ENCODE peak calls at places on chromosome 6, in eight cellular contexts. One of them, this sample, is unnamed.

GRCh38 chr6:107537559-107537958 is 47.6 kb downstream of the SOBP start:
- DNase-seq in kidney glomerular epithelial cell: no peak
- DNase-seq in NCI-H1436: no peak
- DNase-seq in aorta: no peak
- DNase-seq in RPMI8226: no peak
- DNase-seq in spleen: no peak
- DNase-seq in activated naive CD4-positive, alpha-beta T cell: no peak
- DNase-seq in stimulated activated naive B cell treated with anti-CD40 and anti-IgM and Interleukin-4, amounts not matched to agents 10 μg/mL and 1 μg/mL and 100 μg/mL, for 72 hours: no peak
- DNase-seq in this sample: no peak

GRCh38 chr6:25387483-25387882 is 108.3 kb downstream of the CARMIL1 start:
- DNase-seq in spleen: no peak
- DNase-seq in NCI-H1436: no peak
- DNase-seq in activated naive CD4-positive, alpha-beta T cell: no peak
- DNase-seq in aorta: no peak
- DNase-seq in stimulated activated naive B cell treated with anti-CD40 and anti-IgM and Interleukin-4, amounts not matched to agents 10 μg/mL and 1 μg/mL and 100 μg/mL, for 72 hours: no peak
- DNase-seq in RPMI8226: peak; percentile 66
- DNase-seq in kidney glomerular epithelial cell: no peak
- DNase-seq in this sample: no peak

GRCh38 chr6:57303931-57304681 is 13.3 kb upstream of the PRIM2 start:
- DNase-seq in NCI-H1436: no peak
- DNase-seq in stimulated activated naive B cell treated with anti-CD40 and anti-IgM and Interleukin-4, amounts not matched to agents 10 μg/mL and 1 μg/mL and 100 μg/mL, for 72 hours: no peak
- DNase-seq in activated naive CD4-positive, alpha-beta T cell: no peak
- DNase-seq in RPMI8226: no peak
- DNase-seq in aorta: no peak
- DNase-seq in spleen: no peak
- DNase-seq in kidney glomerular epithelial cell: no peak
- DNase-seq in this sample: peak; percentile 48

GRCh38 chr6:127481628-127482027 is 22.4 kb upstream of the KIAA0408 start:
- DNase-seq in stimulated activated naive B cell treated with anti-CD40 and anti-IgM and Interleukin-4, amounts not matched to agents 10 μg/mL and 1 μg/mL and 100 μg/mL, for 72 hours: no peak
- DNase-seq in kidney glomerular epithelial cell: peak; percentile 90
- DNase-seq in NCI-H1436: no peak
- DNase-seq in aorta: no peak
- DNase-seq in spleen: no peak
- DNase-seq in RPMI8226: no peak
- DNase-seq in activated naive CD4-positive, alpha-beta T cell: no peak
- DNase-seq in this sample: peak; percentile 62

GRCh38 chr6:6858533-6858982 is 249.2 kb upstream of the RREB1 start:
- DNase-seq in NCI-H1436: no peak
- DNase-seq in kidney glomerular epithelial cell: no peak
- DNase-seq in spleen: no peak
- DNase-seq in RPMI8226: peak; percentile 32
- DNase-seq in stimulated activated naive B cell treated with anti-CD40 and anti-IgM and Interleukin-4, amounts not matched to agents 10 μg/mL and 1 μg/mL and 100 μg/mL, for 72 hours: no peak
- DNase-seq in aorta: no peak
- DNase-seq in activated naive CD4-positive, alpha-beta T cell: no peak
- DNase-seq in this sample: no peak

GRCh38 chr6:148501178-148501590 is 158.5 kb downstream of the SASH1 start:
- DNase-seq in RPMI8226: no peak
- DNase-seq in spleen: no peak
- DNase-seq in activated naive CD4-positive, alpha-beta T cell: no peak
- DNase-seq in stimulated activated naive B cell treated with anti-CD40 and anti-IgM and Interleukin-4, amounts not matched to agents 10 μg/mL and 1 μg/mL and 100 μg/mL, for 72 hours: no peak
- DNase-seq in kidney glomerular epithelial cell: no peak
- DNase-seq in NCI-H1436: no peak
- DNase-seq in aorta: no peak
- DNase-seq in this sample: peak; percentile 97

GRCh38 chr6:50722829-50723562 is 9.7 kb downstream of the TFAP2D start:
- DNase-seq in aorta: no peak
- DNase-seq in RPMI8226: no peak
- DNase-seq in activated naive CD4-positive, alpha-beta T cell: no peak
- DNase-seq in kidney glomerular epithelial cell: no peak
- DNase-seq in spleen: no peak
- DNase-seq in NCI-H1436: no peak
- DNase-seq in stimulated activated naive B cell treated with anti-CD40 and anti-IgM and Interleukin-4, amounts not matched to agents 10 μg/mL and 1 μg/mL and 100 μg/mL, for 72 hours: no peak
- DNase-seq in this sample: no peak

GRCh38 chr6:8025191-8025590 is 39.0 kb downstream of the BLOC1S5 start:
- DNase-seq in activated naive CD4-positive, alpha-beta T cell: no peak
- DNase-seq in kidney glomerular epithelial cell: no peak
- DNase-seq in RPMI8226: no peak
- DNase-seq in NCI-H1436: no peak
- DNase-seq in aorta: no peak
- DNase-seq in stimulated activated naive B cell treated with anti-CD40 and anti-IgM and Interleukin-4, amounts not matched to agents 10 μg/mL and 1 μg/mL and 100 μg/mL, for 72 hours: no peak
- DNase-seq in spleen: no peak
- DNase-seq in this sample: no peak

GRCh38 chr6:2464641-2465040 is 219.2 kb upstream of the GMDS start:
- DNase-seq in spleen: no peak
- DNase-seq in NCI-H1436: no peak
- DNase-seq in stimulated activated naive B cell treated with anti-CD40 and anti-IgM and Interleukin-4, amounts not matched to agents 10 μg/mL and 1 μg/mL and 100 μg/mL, for 72 hours: no peak
- DNase-seq in RPMI8226: peak; percentile 81
- DNase-seq in activated naive CD4-positive, alpha-beta T cell: no peak
- DNase-seq in kidney glomerular epithelial cell: no peak
- DNase-seq in aorta: no peak
- DNase-seq in this sample: no peak

GRCh38 chr6:137261393-137262154 is 42.4 kb upstream of the IFNGR1 start:
- DNase-seq in RPMI8226: no peak
- DNase-seq in spleen: no peak
- DNase-seq in activated naive CD4-positive, alpha-beta T cell: no peak
- DNase-seq in NCI-H1436: no peak
- DNase-seq in kidney glomerular epithelial cell: peak; percentile 71
- DNase-seq in aorta: no peak
- DNase-seq in stimulated activated naive B cell treated with anti-CD40 and anti-IgM and Interleukin-4, amounts not matched to agents 10 μg/mL and 1 μg/mL and 100 μg/mL, for 72 hours: no peak
- DNase-seq in this sample: peak; percentile 62

GRCh38 chr6:112302154-112302553 is 45.0 kb upstream of the RFPL4B start:
- DNase-seq in RPMI8226: no peak
- DNase-seq in spleen: no peak
- DNase-seq in stimulated activated naive B cell treated with anti-CD40 and anti-IgM and Interleukin-4, amounts not matched to agents 10 μg/mL and 1 μg/mL and 100 μg/mL, for 72 hours: no peak
- DNase-seq in kidney glomerular epithelial cell: no peak
- DNase-seq in activated naive CD4-positive, alpha-beta T cell: no peak
- DNase-seq in aorta: no peak
- DNase-seq in NCI-H1436: no peak
- DNase-seq in this sample: no peak

GRCh38 chr6:116483616-116484015 is 22.4 kb downstream of the CALHM6 start:
- DNase-seq in aorta: no peak
- DNase-seq in NCI-H1436: no peak
- DNase-seq in activated naive CD4-positive, alpha-beta T cell: no peak
- DNase-seq in stimulated activated naive B cell treated with anti-CD40 and anti-IgM and Interleukin-4, amounts not matched to agents 10 μg/mL and 1 μg/mL and 100 μg/mL, for 72 hours: no peak
- DNase-seq in RPMI8226: no peak
- DNase-seq in kidney glomerular epithelial cell: no peak
- DNase-seq in spleen: no peak
- DNase-seq in this sample: no peak

GRCh38 chr6:149563203-149563927 is 2.8 kb upstream of the GINM1 start:
- DNase-seq in NCI-H1436: no peak
- DNase-seq in RPMI8226: no peak
- DNase-seq in aorta: no peak
- DNase-seq in activated naive CD4-positive, alpha-beta T cell: no peak
- DNase-seq in kidney glomerular epithelial cell: peak; percentile 32
- DNase-seq in stimulated activated naive B cell treated with anti-CD40 and anti-IgM and Interleukin-4, amounts not matched to agents 10 μg/mL and 1 μg/mL and 100 μg/mL, for 72 hours: no peak
- DNase-seq in spleen: no peak
- DNase-seq in this sample: peak; percentile 69

GRCh38 chr6:11598687-11599086 is 61.1 kb downstream of the TMEM170B start:
- DNase-seq in kidney glomerular epithelial cell: peak; percentile 23
- DNase-seq in aorta: no peak
- DNase-seq in stimulated activated naive B cell treated with anti-CD40 and anti-IgM and Interleukin-4, amounts not matched to agents 10 μg/mL and 1 μg/mL and 100 μg/mL, for 72 hours: no peak
- DNase-seq in spleen: no peak
- DNase-seq in RPMI8226: no peak
- DNase-seq in activated naive CD4-positive, alpha-beta T cell: no peak
- DNase-seq in NCI-H1436: no peak
- DNase-seq in this sample: no peak

GRCh38 chr6:155837474-155837873 is 381.8 kb upstream of the NOX3 start:
- DNase-seq in kidney glomerular epithelial cell: no peak
- DNase-seq in RPMI8226: no peak
- DNase-seq in aorta: no peak
- DNase-seq in stimulated activated naive B cell treated with anti-CD40 and anti-IgM and Interleukin-4, amounts not matched to agents 10 μg/mL and 1 μg/mL and 100 μg/mL, for 72 hours: no peak
- DNase-seq in NCI-H1436: no peak
- DNase-seq in activated naive CD4-positive, alpha-beta T cell: no peak
- DNase-seq in spleen: no peak
- DNase-seq in this sample: no peak

GRCh38 chr6:7122684-7123083 is 14.9 kb downstream of the RREB1 start:
- DNase-seq in RPMI8226: no peak
- DNase-seq in aorta: no peak
- DNase-seq in kidney glomerular epithelial cell: no peak
- DNase-seq in spleen: no peak
- DNase-seq in NCI-H1436: no peak
- DNase-seq in activated naive CD4-positive, alpha-beta T cell: no peak
- DNase-seq in stimulated activated naive B cell treated with anti-CD40 and anti-IgM and Interleukin-4, amounts not matched to agents 10 μg/mL and 1 μg/mL and 100 μg/mL, for 72 hours: no peak
- DNase-seq in this sample: no peak

GRCh38 chr6:11921017-11921438 is 91.1 kb upstream of the HIVEP1 start:
- DNase-seq in NCI-H1436: no peak
- DNase-seq in RPMI8226: no peak
- DNase-seq in kidney glomerular epithelial cell: peak; percentile 67
- DNase-seq in spleen: no peak
- DNase-seq in activated naive CD4-positive, alpha-beta T cell: no peak
- DNase-seq in aorta: peak; percentile 88
- DNase-seq in stimulated activated naive B cell treated with anti-CD40 and anti-IgM and Interleukin-4, amounts not matched to agents 10 μg/mL and 1 μg/mL and 100 μg/mL, for 72 hours: no peak
- DNase-seq in this sample: peak; percentile 86

GRCh38 chr6:162363757-162364156 is 363.8 kb downstream of the PRKN start:
- DNase-seq in RPMI8226: no peak
- DNase-seq in NCI-H1436: no peak
- DNase-seq in stimulated activated naive B cell treated with anti-CD40 and anti-IgM and Interleukin-4, amounts not matched to agents 10 μg/mL and 1 μg/mL and 100 μg/mL, for 72 hours: no peak
- DNase-seq in activated naive CD4-positive, alpha-beta T cell: no peak
- DNase-seq in kidney glomerular epithelial cell: no peak
- DNase-seq in spleen: no peak
- DNase-seq in aorta: no peak
- DNase-seq in this sample: peak; percentile 17

GRCh38 chr6:80520195-80520594 is 413.7 kb downstream of the BCKDHB start:
- DNase-seq in RPMI8226: no peak
- DNase-seq in stimulated activated naive B cell treated with anti-CD40 and anti-IgM and Interleukin-4, amounts not matched to agents 10 μg/mL and 1 μg/mL and 100 μg/mL, for 72 hours: no peak
- DNase-seq in aorta: no peak
- DNase-seq in kidney glomerular epithelial cell: no peak
- DNase-seq in spleen: no peak
- DNase-seq in NCI-H1436: no peak
- DNase-seq in activated naive CD4-positive, alpha-beta T cell: no peak
- DNase-seq in this sample: peak; percentile 81

GRCh38 chr6:95784869-95785268 is 207.5 kb downstream of the MANEA start:
- DNase-seq in spleen: no peak
- DNase-seq in NCI-H1436: no peak
- DNase-seq in stimulated activated naive B cell treated with anti-CD40 and anti-IgM and Interleukin-4, amounts not matched to agents 10 μg/mL and 1 μg/mL and 100 μg/mL, for 72 hours: no peak
- DNase-seq in RPMI8226: no peak
- DNase-seq in aorta: no peak
- DNase-seq in activated naive CD4-positive, alpha-beta T cell: no peak
- DNase-seq in kidney glomerular epithelial cell: no peak
- DNase-seq in this sample: no peak

GRCh38 chr6:6890400-6890858 is 217.3 kb upstream of the RREB1 start:
- DNase-seq in activated naive CD4-positive, alpha-beta T cell: no peak
- DNase-seq in RPMI8226: no peak
- DNase-seq in spleen: no peak
- DNase-seq in aorta: no peak
- DNase-seq in NCI-H1436: no peak
- DNase-seq in kidney glomerular epithelial cell: no peak
- DNase-seq in stimulated activated naive B cell treated with anti-CD40 and anti-IgM and Interleukin-4, amounts not matched to agents 10 μg/mL and 1 μg/mL and 100 μg/mL, for 72 hours: no peak
- DNase-seq in this sample: peak; percentile 52

GRCh38 chr6:25359191-25359861 is 80.2 kb downstream of the CARMIL1 start:
- DNase-seq in kidney glomerular epithelial cell: peak; percentile 68
- DNase-seq in NCI-H1436: no peak
- DNase-seq in spleen: no peak
- DNase-seq in activated naive CD4-positive, alpha-beta T cell: no peak
- DNase-seq in stimulated activated naive B cell treated with anti-CD40 and anti-IgM and Interleukin-4, amounts not matched to agents 10 μg/mL and 1 μg/mL and 100 μg/mL, for 72 hours: no peak
- DNase-seq in RPMI8226: no peak
- DNase-seq in aorta: peak; percentile 79
- DNase-seq in this sample: peak; percentile 76

GRCh38 chr6:16238658-16239089 is 287 bp downstream of the GMPR start:
- DNase-seq in aorta: no peak
- DNase-seq in spleen: no peak
- DNase-seq in kidney glomerular epithelial cell: no peak
- DNase-seq in NCI-H1436: no peak
- DNase-seq in RPMI8226: no peak
- DNase-seq in activated naive CD4-positive, alpha-beta T cell: no peak
- DNase-seq in stimulated activated naive B cell treated with anti-CD40 and anti-IgM and Interleukin-4, amounts not matched to agents 10 μg/mL and 1 μg/mL and 100 μg/mL, for 72 hours: no peak
- DNase-seq in this sample: no peak

GRCh38 chr6:63883597-63883996 is 248.0 kb downstream of the PHF3 start:
- DNase-seq in NCI-H1436: no peak
- DNase-seq in spleen: no peak
- DNase-seq in aorta: no peak
- DNase-seq in RPMI8226: no peak
- DNase-seq in stimulated activated naive B cell treated with anti-CD40 and anti-IgM and Interleukin-4, amounts not matched to agents 10 μg/mL and 1 μg/mL and 100 μg/mL, for 72 hours: no peak
- DNase-seq in activated naive CD4-positive, alpha-beta T cell: no peak
- DNase-seq in kidney glomerular epithelial cell: no peak
- DNase-seq in this sample: no peak

GRCh38 chr6:107957165-107957908 is 671 bp downstream of the SEC63 start:
- DNase-seq in activated naive CD4-positive, alpha-beta T cell: peak; percentile 28
- DNase-seq in RPMI8226: peak; percentile 69
- DNase-seq in NCI-H1436: no peak
- DNase-seq in spleen: peak; percentile 91
- DNase-seq in stimulated activated naive B cell treated with anti-CD40 and anti-IgM and Interleukin-4, amounts not matched to agents 10 μg/mL and 1 μg/mL and 100 μg/mL, for 72 hours: peak; percentile 45
- DNase-seq in aorta: peak; percentile 82
- DNase-seq in kidney glomerular epithelial cell: peak; percentile 47
- DNase-seq in this sample: peak; percentile 84

GRCh38 chr6:157712585-157713295 is 110.3 kb upstream of the SNX9 start:
- DNase-seq in RPMI8226: no peak
- DNase-seq in stimulated activated naive B cell treated with anti-CD40 and anti-IgM and Interleukin-4, amounts not matched to agents 10 μg/mL and 1 μg/mL and 100 μg/mL, for 72 hours: no peak
- DNase-seq in aorta: no peak
- DNase-seq in NCI-H1436: no peak
- DNase-seq in kidney glomerular epithelial cell: no peak
- DNase-seq in activated naive CD4-positive, alpha-beta T cell: no peak
- DNase-seq in spleen: no peak
- DNase-seq in this sample: no peak

GRCh38 chr6:134911532-134911931 is 38.4 kb downstream of the ALDH8A1 start:
- DNase-seq in kidney glomerular epithelial cell: peak; percentile 69
- DNase-seq in stimulated activated naive B cell treated with anti-CD40 and anti-IgM and Interleukin-4, amounts not matched to agents 10 μg/mL and 1 μg/mL and 100 μg/mL, for 72 hours: no peak
- DNase-seq in aorta: no peak
- DNase-seq in spleen: no peak
- DNase-seq in NCI-H1436: no peak
- DNase-seq in activated naive CD4-positive, alpha-beta T cell: no peak
- DNase-seq in RPMI8226: no peak
- DNase-seq in this sample: peak; percentile 88

GRCh38 chr6:43937236-43938177 is 167.5 kb downstream of the VEGFA start:
- DNase-seq in NCI-H1436: no peak
- DNase-seq in activated naive CD4-positive, alpha-beta T cell: no peak
- DNase-seq in spleen: peak; percentile 50
- DNase-seq in kidney glomerular epithelial cell: no peak
- DNase-seq in aorta: peak; percentile 55
- DNase-seq in RPMI8226: no peak
- DNase-seq in stimulated activated naive B cell treated with anti-CD40 and anti-IgM and Interleukin-4, amounts not matched to agents 10 μg/mL and 1 μg/mL and 100 μg/mL, for 72 hours: no peak
- DNase-seq in this sample: no peak

GRCh38 chr6:36029464-36029863 is 1.9 kb downstream of the MAPK14 start:
- DNase-seq in spleen: no peak
- DNase-seq in NCI-H1436: no peak
- DNase-seq in kidney glomerular epithelial cell: no peak
- DNase-seq in RPMI8226: no peak
- DNase-seq in aorta: no peak
- DNase-seq in activated naive CD4-positive, alpha-beta T cell: no peak
- DNase-seq in stimulated activated naive B cell treated with anti-CD40 and anti-IgM and Interleukin-4, amounts not matched to agents 10 μg/mL and 1 μg/mL and 100 μg/mL, for 72 hours: no peak
- DNase-seq in this sample: peak; percentile 91

GRCh38 chr6:130825772-130826441 is 1.3 kb upstream of the SMLR1 start:
- DNase-seq in kidney glomerular epithelial cell: no peak
- DNase-seq in NCI-H1436: no peak
- DNase-seq in stimulated activated naive B cell treated with anti-CD40 and anti-IgM and Interleukin-4, amounts not matched to agents 10 μg/mL and 1 μg/mL and 100 μg/mL, for 72 hours: no peak
- DNase-seq in spleen: no peak
- DNase-seq in RPMI8226: no peak
- DNase-seq in activated naive CD4-positive, alpha-beta T cell: no peak
- DNase-seq in aorta: no peak
- DNase-seq in this sample: no peak

GRCh38 chr6:21800948-21801438 is 207.4 kb downstream of the SOX4 start:
- DNase-seq in aorta: no peak
- DNase-seq in RPMI8226: no peak
- DNase-seq in kidney glomerular epithelial cell: peak; percentile 61
- DNase-seq in stimulated activated naive B cell treated with anti-CD40 and anti-IgM and Interleukin-4, amounts not matched to agents 10 μg/mL and 1 μg/mL and 100 μg/mL, for 72 hours: no peak
- DNase-seq in spleen: no peak
- DNase-seq in NCI-H1436: peak; percentile 36
- DNase-seq in activated naive CD4-positive, alpha-beta T cell: no peak
- DNase-seq in this sample: peak; percentile 87

GRCh38 chr6:160931378-160932343 is 59.9 kb upstream of the MAP3K4 start:
- DNase-seq in kidney glomerular epithelial cell: no peak
- DNase-seq in RPMI8226: no peak
- DNase-seq in stimulated activated naive B cell treated with anti-CD40 and anti-IgM and Interleukin-4, amounts not matched to agents 10 μg/mL and 1 μg/mL and 100 μg/mL, for 72 hours: no peak
- DNase-seq in aorta: no peak
- DNase-seq in spleen: no peak
- DNase-seq in activated naive CD4-positive, alpha-beta T cell: no peak
- DNase-seq in NCI-H1436: no peak
- DNase-seq in this sample: no peak

GRCh38 chr6:73519943-73520687 is 717 bp downstream of the EEF1A1 start:
- DNase-seq in kidney glomerular epithelial cell: peak; percentile 45
- DNase-seq in spleen: peak; percentile 96
- DNase-seq in NCI-H1436: peak; percentile 54
- DNase-seq in stimulated activated naive B cell treated with anti-CD40 and anti-IgM and Interleukin-4, amounts not matched to agents 10 μg/mL and 1 μg/mL and 100 μg/mL, for 72 hours: peak; percentile 68
- DNase-seq in aorta: peak; percentile 93
- DNase-seq in activated naive CD4-positive, alpha-beta T cell: peak; percentile 54
- DNase-seq in RPMI8226: peak; percentile 86
- DNase-seq in this sample: peak; percentile 86

GRCh38 chr6:8066108-8066507 is 1.9 kb upstream of the BLOC1S5 start:
- DNase-seq in RPMI8226: peak; percentile 20
- DNase-seq in activated naive CD4-positive, alpha-beta T cell: no peak
- DNase-seq in aorta: no peak
- DNase-seq in NCI-H1436: no peak
- DNase-seq in kidney glomerular epithelial cell: no peak
- DNase-seq in stimulated activated naive B cell treated with anti-CD40 and anti-IgM and Interleukin-4, amounts not matched to agents 10 μg/mL and 1 μg/mL and 100 μg/mL, for 72 hours: no peak
- DNase-seq in spleen: no peak
- DNase-seq in this sample: no peak